ENCODE peak calls at places on chromosomes 4 and X, in nine cellular contexts. E is NCI-H524; O is lower leg skin; F is activated T-cell treated with anti-CD3 and anti-CD28 coated beads, Interleukin-2, amount 50 U/mL, for 72 hours; U is brain microvascular endothelial cell; I is H4; N is B cell; S is IMR-90; R is HCEC 1CT. W is an unnamed sample.

GRCh38 chr4:10619220-10619619 is 65.3 kb downstream of the CLNK start:
- DNase-seq in E (peak; percentile 40), F (no peak), R (no peak), I (peak; percentile 86), S (peak; percentile 38), N (no peak), U (peak; percentile 39), O (no peak), W (peak; percentile 45)

GRCh38 chr4:105843941-105844340 is 51.3 kb upstream of the NPNT start:
- DNase-seq in O (no peak), F (no peak), R (no peak), N (no peak), I (no peak), S (no peak), U (no peak), E (no peak), W (no peak)

GRCh38 chrX:11351375-11352295 is 58.4 kb downstream of the AMELX start:
- DNase-seq in I (peak; percentile 21), U (peak; percentile 85), N (no peak), F (no peak), S (peak; percentile 84), E (no peak), R (peak; percentile 85), O (no peak), W (no peak)

GRCh38 chrX:19354625-19355024 is 10.9 kb downstream of the PDHA1 start:
- DNase-seq in I (no peak), E (no peak), S (no peak), U (no peak), R (no peak), N (no peak), O (no peak), F (no peak), W (no peak)

GRCh38 chr4:147057631-147057980 is 111.9 kb upstream of the TTC29 start:
- DNase-seq in O (no peak), I (peak; percentile 35), F (no peak), S (peak; percentile 41), E (no peak), U (no peak), R (peak; percentile 5), N (no peak), W (no peak)

GRCh38 chr4:163548481-163549243 is 54.2 kb downstream of the TMA16 start:
- DNase-seq in E (no peak), I (peak; percentile 60), F (peak; percentile 14), S (peak; percentile 69), O (no peak), R (peak; percentile 42), N (no peak), U (peak; percentile 50), W (no peak)

GRCh38 chr4:181659202-181659601 is 584.0 kb upstream of the TENM3 start:
- DNase-seq in F (no peak), E (no peak), I (no peak), O (no peak), N (no peak), S (no peak), U (peak; percentile 47), R (peak; percentile 4), W (no peak)

GRCh38 chr4:149404143-149404542 is 411.5 kb downstream of the IQCM start:
- DNase-seq in E (no peak), S (no peak), O (no peak), U (no peak), N (no peak), F (no peak), I (no peak), R (no peak), W (no peak)

GRCh38 chrX:4708970-4709760 is 995.7 kb upstream of the PRKX start:
- DNase-seq in I (no peak), N (no peak), O (no peak), E (no peak), U (no peak), F (no peak), S (no peak), R (no peak), W (no peak)

GRCh38 chr4:16667464-16667863 is 231.0 kb downstream of the LDB2 start:
- DNase-seq in U (peak; percentile 86), S (peak; percentile 95), N (no peak), F (no peak), I (peak; percentile 44), O (no peak), R (peak; percentile 87), E (no peak), W (no peak)

GRCh38 chr4:56142088-56142487 is 193.3 kb downstream of the CEP135 start:
- DNase-seq in R (no peak), E (no peak), N (no peak), F (no peak), S (no peak), O (no peak), I (no peak), U (no peak), W (no peak)

GRCh38 chr4:71685975-71686374 is 97.9 kb downstream of the GC start:
- DNase-seq in U (no peak), E (no peak), R (no peak), O (no peak), N (no peak), F (no peak), S (no peak), I (no peak), W (no peak)

GRCh38 chr4:185880571-185880970 is 68.6 kb upstream of the SORBS2 start:
- DNase-seq in O (no peak), N (no peak), F (no peak), E (no peak), I (no peak), S (no peak), R (no peak), U (no peak), W (no peak)

GRCh38 chr4:99321241-99322191 is at the start of gene ADH1B:
- DNase-seq in N (no peak), R (no peak), E (no peak), S (no peak), O (no peak), U (no peak), F (no peak), I (no peak), W (no peak)

GRCh38 chr4:180456928-180457327 is 1786.3 kb upstream of the TENM3 start:
- DNase-seq in U (no peak), O (no peak), S (no peak), R (no peak), I (no peak), N (no peak), F (no peak), E (no peak), W (no peak)

W was measured in mesothelial cell of epicardium.